ENCODE peak calls at places on chromosomes 13 and 19, in five cellular contexts. W is putamen; U is stimulated activated CD4-positive, alpha-beta T cell treated with anti-CD3 and anti-CD28 coated beads, Interleukin-4, amount 100 ng/mL, for 4 hours; G is mesothelial cell of epicardium; E is endothelial cell. T is an unnamed sample.
A peak's percentile ranks its signal among the peaks of the same experiment; 100 is the strongest.

GRCh38 chr13:43425234-43425633 is 361.5 kb downstream of the ENOX1 start:
- DNase-seq in G (no peak), E (no peak), U (no peak), W (no peak), T (no peak)

GRCh38 chr13:93927431-93927830 is 552.1 kb downstream of the DCT start:
- DNase-seq in E (no peak), G (no peak), U (no peak), W (no peak), T (peak; percentile 25)

GRCh38 chr13:45385912-45386311 is 32.3 kb downstream of the SLC25A30 start:
- DNase-seq in E (no peak), G (no peak), W (no peak), U (no peak), T (no peak)

GRCh38 chr19:41570179-41570578 is 5.8 kb upstream of the CEACAM21 start:
- DNase-seq in G (no peak), W (no peak), E (no peak), U (no peak), T (no peak)

GRCh38 chr19:10471909-10472308 is 31.2 kb downstream of the KEAP1 start:
- DNase-seq in U (no peak), E (no peak), G (no peak), W (no peak), T (peak; percentile 58)

GRCh38 chr13:72141845-72142470 is 275.0 kb upstream of the DACH1 start:
- DNase-seq in E (no peak), W (peak; percentile 23), U (no peak), G (no peak), T (peak; percentile 3)

GRCh38 chr13:20159646-20160345 is 1.1 kb downstream of the GJA3 start:
- DNase-seq in U (no peak), W (no peak), G (no peak), E (no peak), T (no peak)

GRCh38 chr13:106344318-106344717 is 191.1 kb downstream of the EFNB2 start:
- DNase-seq in U (no peak), W (no peak), E (no peak), G (no peak), T (no peak)

GRCh38 chr13:30710442-30710841 is 24.9 kb upstream of the ALOX5AP start:
- DNase-seq in U (no peak), W (no peak), E (no peak), G (no peak), T (no peak)